ENCODE peak calls at places on chromosomes 11 and 22, in eight cellular contexts. One of them, this sample, is unnamed.
A peak's percentile ranks its signal among the peaks of the same experiment; 100 is the strongest.

GRCh38 chr22:47943729-47944700 is 1181.6 kb downstream of the TBC1D22A start:
- DNase-seq in BJ: no peak
- DNase-seq in IMR-90: no peak
- DNase-seq in adipocyte: no peak
- DNase-seq in naive thymus-derived CD4-positive, alpha-beta T cell: no peak
- DNase-seq in fibroblast of pulmonary artery: no peak
- DNase-seq in AG04449: no peak
- DNase-seq in brain microvascular endothelial cell: no peak
- DNase-seq in this sample: no peak

GRCh38 chr11:110513521-110514450 is 84.0 kb downstream of the FDX1 start:
- DNase-seq in fibroblast of pulmonary artery: peak; percentile 31
- DNase-seq in adipocyte: peak; percentile 71
- DNase-seq in BJ: no peak
- DNase-seq in IMR-90: peak; percentile 10
- DNase-seq in naive thymus-derived CD4-positive, alpha-beta T cell: no peak
- DNase-seq in AG04449: no peak
- DNase-seq in brain microvascular endothelial cell: no peak
- DNase-seq in this sample: no peak

GRCh38 chr11:132587716-132588115 is 944.6 kb downstream of the OPCML start:
- DNase-seq in IMR-90: no peak
- DNase-seq in adipocyte: no peak
- DNase-seq in brain microvascular endothelial cell: no peak
- DNase-seq in BJ: no peak
- DNase-seq in AG04449: no peak
- DNase-seq in fibroblast of pulmonary artery: no peak
- DNase-seq in naive thymus-derived CD4-positive, alpha-beta T cell: no peak
- DNase-seq in this sample: no peak

GRCh38 chr22:19514831-19515565 is 9.2 kb downstream of the CLDN5 start:
- DNase-seq in BJ: no peak
- DNase-seq in AG04449: no peak
- DNase-seq in brain microvascular endothelial cell: peak; percentile 46
- DNase-seq in adipocyte: no peak
- DNase-seq in fibroblast of pulmonary artery: peak; percentile 5
- DNase-seq in naive thymus-derived CD4-positive, alpha-beta T cell: no peak
- DNase-seq in IMR-90: peak; percentile 31
- DNase-seq in this sample: no peak

GRCh38 chr22:30423296-30423958 is 2.1 kb upstream of the MTFP1 start:
- DNase-seq in fibroblast of pulmonary artery: no peak
- DNase-seq in IMR-90: no peak
- DNase-seq in AG04449: no peak
- DNase-seq in adipocyte: no peak
- DNase-seq in naive thymus-derived CD4-positive, alpha-beta T cell: no peak
- DNase-seq in brain microvascular endothelial cell: no peak
- DNase-seq in BJ: no peak
- DNase-seq in this sample: no peak

GRCh38 chr11:68121067-68121899 is at the start of gene CHKA:
- DNase-seq in fibroblast of pulmonary artery: peak; percentile 90
- DNase-seq in IMR-90: peak; percentile 82
- DNase-seq in BJ: peak; percentile 22
- DNase-seq in naive thymus-derived CD4-positive, alpha-beta T cell: peak; percentile 82
- DNase-seq in AG04449: no peak
- DNase-seq in brain microvascular endothelial cell: peak; percentile 68
- DNase-seq in adipocyte: peak; percentile 97
- DNase-seq in this sample: peak; percentile 43

GRCh38 chr11:65496304-65497140 is 2.3 kb upstream of the MALAT1 start:
- DNase-seq in adipocyte: peak; percentile 81
- DNase-seq in BJ: no peak
- DNase-seq in IMR-90: peak; percentile 48
- DNase-seq in fibroblast of pulmonary artery: peak; percentile 57
- DNase-seq in brain microvascular endothelial cell: peak; percentile 22
- DNase-seq in naive thymus-derived CD4-positive, alpha-beta T cell: no peak
- DNase-seq in AG04449: no peak
- DNase-seq in this sample: no peak

GRCh38 chr11:105933666-105934065 is 88.4 kb downstream of the MSANTD4 start:
- DNase-seq in IMR-90: no peak
- DNase-seq in fibroblast of pulmonary artery: no peak
- DNase-seq in adipocyte: no peak
- DNase-seq in naive thymus-derived CD4-positive, alpha-beta T cell: no peak
- DNase-seq in AG04449: no peak
- DNase-seq in BJ: no peak
- DNase-seq in brain microvascular endothelial cell: no peak
- DNase-seq in this sample: no peak

GRCh38 chr11:124376280-124376679 is 8.0 kb downstream of the OR8B2 start:
- DNase-seq in adipocyte: no peak
- DNase-seq in brain microvascular endothelial cell: no peak
- DNase-seq in AG04449: no peak
- DNase-seq in fibroblast of pulmonary artery: no peak
- DNase-seq in BJ: no peak
- DNase-seq in IMR-90: no peak
- DNase-seq in naive thymus-derived CD4-positive, alpha-beta T cell: no peak
- DNase-seq in this sample: no peak

GRCh38 chr11:93288079-93288478 is 42.5 kb upstream of the DEUP1 start:
- DNase-seq in AG04449: no peak
- DNase-seq in IMR-90: no peak
- DNase-seq in fibroblast of pulmonary artery: no peak
- DNase-seq in BJ: no peak
- DNase-seq in adipocyte: no peak
- DNase-seq in naive thymus-derived CD4-positive, alpha-beta T cell: no peak
- DNase-seq in brain microvascular endothelial cell: no peak
- DNase-seq in this sample: no peak

GRCh38 chr11:70064726-70065317 is 13.3 kb upstream of the ANO1 start:
- DNase-seq in IMR-90: no peak
- DNase-seq in fibroblast of pulmonary artery: no peak
- DNase-seq in AG04449: no peak
- DNase-seq in BJ: no peak
- DNase-seq in naive thymus-derived CD4-positive, alpha-beta T cell: no peak
- DNase-seq in adipocyte: no peak
- DNase-seq in brain microvascular endothelial cell: no peak
- DNase-seq in this sample: no peak

GRCh38 chr22:41367680-41368542 is 13.8 kb upstream of the TEF start:
- DNase-seq in brain microvascular endothelial cell: no peak
- DNase-seq in naive thymus-derived CD4-positive, alpha-beta T cell: no peak
- DNase-seq in AG04449: no peak
- DNase-seq in IMR-90: peak; percentile 22
- DNase-seq in BJ: peak; percentile 31
- DNase-seq in fibroblast of pulmonary artery: peak; percentile 47
- DNase-seq in adipocyte: peak; percentile 40
- DNase-seq in this sample: no peak

GRCh38 chr22:41364955-41365354 is 16.8 kb upstream of the TEF start:
- DNase-seq in IMR-90: no peak
- DNase-seq in fibroblast of pulmonary artery: no peak
- DNase-seq in brain microvascular endothelial cell: no peak
- DNase-seq in naive thymus-derived CD4-positive, alpha-beta T cell: no peak
- DNase-seq in BJ: no peak
- DNase-seq in adipocyte: no peak
- DNase-seq in AG04449: no peak
- DNase-seq in this sample: no peak

GRCh38 chr22:41365425-41365824 is 16.3 kb upstream of the TEF start:
- DNase-seq in IMR-90: no peak
- DNase-seq in brain microvascular endothelial cell: no peak
- DNase-seq in naive thymus-derived CD4-positive, alpha-beta T cell: no peak
- DNase-seq in fibroblast of pulmonary artery: no peak
- DNase-seq in adipocyte: no peak
- DNase-seq in AG04449: no peak
- DNase-seq in BJ: no peak
- DNase-seq in this sample: no peak

GRCh38 chr22:41367039-41367679 is 14.6 kb upstream of the TEF start:
- DNase-seq in AG04449: peak; percentile 56
- DNase-seq in IMR-90: peak; percentile 96
- DNase-seq in brain microvascular endothelial cell: peak; percentile 92
- DNase-seq in adipocyte: peak; percentile 94
- DNase-seq in BJ: peak; percentile 71
- DNase-seq in naive thymus-derived CD4-positive, alpha-beta T cell: peak; percentile 16
- DNase-seq in fibroblast of pulmonary artery: peak; percentile 98
- DNase-seq in this sample: peak; percentile 80

GRCh38 chr22:41366323-41367014 is 15.3 kb upstream of the TEF start:
- DNase-seq in naive thymus-derived CD4-positive, alpha-beta T cell: no peak
- DNase-seq in BJ: no peak
- DNase-seq in AG04449: no peak
- DNase-seq in fibroblast of pulmonary artery: no peak
- DNase-seq in adipocyte: no peak
- DNase-seq in IMR-90: no peak
- DNase-seq in brain microvascular endothelial cell: no peak
- DNase-seq in this sample: no peak
- H3K4me3 ChIP-seq in naive thymus-derived CD4-positive, alpha-beta T cell: no peak overlapping the region
- H3K4me3 ChIP-seq in BJ: no peak overlapping the region
- H3K4me3 ChIP-seq in AG04449: peak overlapping the region; percentile 18
- H3K4me3 ChIP-seq in fibroblast of pulmonary artery: no peak overlapping the region
- H3K4me3 ChIP-seq in adipocyte: peak overlapping the region; percentile 18
- H3K4me3 ChIP-seq in IMR-90: no peak overlapping the region
- H3K4me3 ChIP-seq in brain microvascular endothelial cell: no peak overlapping the region
- H3K4me3 ChIP-seq in this sample: no peak overlapping the region

GRCh38 chr11:47176328-47177228 is at the start of gene ARFGAP2:
- DNase-seq in adipocyte: peak; percentile 99
- DNase-seq in AG04449: peak; percentile 62
- DNase-seq in IMR-90: peak; percentile 94
- DNase-seq in naive thymus-derived CD4-positive, alpha-beta T cell: peak; percentile 96
- DNase-seq in brain microvascular endothelial cell: peak; percentile 93
- DNase-seq in fibroblast of pulmonary artery: peak; percentile 96
- DNase-seq in BJ: peak; percentile 76
- DNase-seq in this sample: peak; percentile 82

GRCh38 chr11:47178305-47178704 is 1.6 kb upstream of the ARFGAP2 start:
- DNase-seq in adipocyte: no peak
- DNase-seq in brain microvascular endothelial cell: no peak
- DNase-seq in fibroblast of pulmonary artery: no peak
- DNase-seq in naive thymus-derived CD4-positive, alpha-beta T cell: no peak
- DNase-seq in BJ: no peak
- DNase-seq in AG04449: no peak
- DNase-seq in IMR-90: no peak
- DNase-seq in this sample: no peak

GRCh38 chr11:47177229-47177845 is 658 bp upstream of the ARFGAP2 start:
- DNase-seq in IMR-90: peak; percentile 74
- DNase-seq in naive thymus-derived CD4-positive, alpha-beta T cell: peak; percentile 82
- DNase-seq in adipocyte: peak; percentile 89
- DNase-seq in BJ: no peak
- DNase-seq in fibroblast of pulmonary artery: peak; percentile 83
- DNase-seq in AG04449: no peak
- DNase-seq in brain microvascular endothelial cell: peak; percentile 72
- DNase-seq in this sample: no peak

GRCh38 chr11:47178737-47179654 is 2.3 kb upstream of the ARFGAP2 start:
- DNase-seq in IMR-90: no peak
- DNase-seq in adipocyte: no peak
- DNase-seq in AG04449: no peak
- DNase-seq in BJ: no peak
- DNase-seq in fibroblast of pulmonary artery: no peak
- DNase-seq in brain microvascular endothelial cell: no peak
- DNase-seq in naive thymus-derived CD4-positive, alpha-beta T cell: no peak
- DNase-seq in this sample: no peak

DNA sequence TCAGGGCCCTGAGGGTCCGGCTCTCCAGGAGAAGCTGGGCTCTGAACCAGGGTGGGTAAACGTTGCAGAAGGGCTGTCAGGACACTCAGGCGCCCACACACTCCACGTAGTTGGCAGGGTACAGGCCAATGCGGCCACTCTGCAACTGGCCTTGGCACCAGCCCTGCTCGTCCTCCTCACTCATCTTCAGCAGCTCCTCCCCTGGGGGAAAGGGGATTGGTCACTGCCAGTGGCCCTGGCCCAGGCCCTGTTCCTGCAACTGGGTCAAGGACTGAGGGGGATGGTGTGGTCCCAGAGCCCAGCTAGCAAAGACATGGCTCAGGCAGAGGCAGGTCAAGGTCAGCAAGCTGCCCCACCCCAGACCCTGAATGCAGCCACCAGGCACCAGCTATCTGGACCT is 1.2 kb upstream of the ARFGAP2 start:
- DNase-seq in AG04449: no peak
- DNase-seq in adipocyte: no peak
- DNase-seq in BJ: no peak
- DNase-seq in naive thymus-derived CD4-positive, alpha-beta T cell: no peak
- DNase-seq in fibroblast of pulmonary artery: no peak
- DNase-seq in brain microvascular endothelial cell: no peak
- DNase-seq in IMR-90: no peak
- DNase-seq in this sample: no peak
- H3K4me3 ChIP-seq in AG04449: no peak overlapping the region
- H3K4me3 ChIP-seq in adipocyte: peak overlapping the region; percentile 87
- H3K4me3 ChIP-seq in BJ: no peak overlapping the region
- H3K4me3 ChIP-seq in naive thymus-derived CD4-positive, alpha-beta T cell: peak overlapping the region; percentile 93
- H3K4me3 ChIP-seq in fibroblast of pulmonary artery: no peak overlapping the region
- H3K4me3 ChIP-seq in brain microvascular endothelial cell: no peak overlapping the region
- H3K4me3 ChIP-seq in IMR-90: no peak overlapping the region
- H3K4me3 ChIP-seq in this sample: no peak overlapping the region

DNA sequence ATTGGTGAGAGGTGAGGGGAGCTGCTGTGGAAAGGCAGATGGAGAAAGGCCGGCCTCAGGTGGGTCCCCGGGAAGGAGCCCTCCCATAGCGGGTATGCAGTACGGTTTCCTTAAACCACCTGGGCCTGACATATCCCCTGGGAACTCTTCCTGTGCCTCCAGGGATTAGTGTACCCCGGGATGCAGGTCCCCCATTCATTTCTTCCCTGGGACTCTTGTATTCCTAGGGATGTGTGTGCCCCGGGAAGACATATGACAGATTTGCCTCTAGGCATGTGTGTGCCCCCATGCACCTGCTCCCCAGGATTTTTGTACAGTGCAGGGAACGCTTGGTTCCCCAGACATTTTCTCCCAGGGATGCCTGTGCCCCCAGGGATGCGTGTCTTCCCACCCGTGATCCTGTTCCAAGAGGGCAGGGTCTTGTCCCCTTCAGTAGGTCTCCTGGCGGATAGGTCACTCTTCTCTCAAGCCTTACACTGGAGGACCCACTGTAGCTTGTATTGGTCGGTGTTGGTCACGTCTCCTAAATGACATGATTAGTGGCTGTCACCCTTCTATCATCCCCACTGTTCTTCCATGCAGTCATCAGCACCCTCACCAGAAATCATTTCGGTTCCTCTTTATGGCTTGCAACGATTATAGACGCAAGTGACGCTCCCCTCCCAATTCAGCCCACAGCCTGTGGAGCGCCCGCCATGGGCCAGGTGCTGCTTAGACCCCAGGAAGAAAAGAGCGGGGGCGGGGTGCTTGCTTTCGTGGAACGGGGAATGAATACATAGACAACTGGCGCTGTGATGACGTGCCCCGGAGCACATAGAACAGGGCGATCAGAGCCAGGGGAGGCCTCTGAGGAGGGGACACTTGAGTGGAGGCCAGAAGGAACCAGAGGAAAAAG is 1.3 kb downstream of the PARVB start:
- DNase-seq in brain microvascular endothelial cell: no peak
- DNase-seq in AG04449: no peak
- DNase-seq in IMR-90: no peak
- DNase-seq in fibroblast of pulmonary artery: no peak
- DNase-seq in naive thymus-derived CD4-positive, alpha-beta T cell: no peak
- DNase-seq in adipocyte: no peak
- DNase-seq in BJ: no peak
- DNase-seq in this sample: no peak
- H3K4me3 ChIP-seq in brain microvascular endothelial cell: peak overlapping the region; percentile 60
- H3K4me3 ChIP-seq in AG04449: peak overlapping the region; percentile 68
- H3K4me3 ChIP-seq in IMR-90: no peak overlapping the region
- H3K4me3 ChIP-seq in fibroblast of pulmonary artery: peak overlapping the region; percentile 54
- H3K4me3 ChIP-seq in naive thymus-derived CD4-positive, alpha-beta T cell: no peak overlapping the region
- H3K4me3 ChIP-seq in adipocyte: peak overlapping the region; percentile 83
- H3K4me3 ChIP-seq in BJ: peak overlapping the region; percentile 60
- H3K4me3 ChIP-seq in this sample: no peak overlapping the region

DNA sequence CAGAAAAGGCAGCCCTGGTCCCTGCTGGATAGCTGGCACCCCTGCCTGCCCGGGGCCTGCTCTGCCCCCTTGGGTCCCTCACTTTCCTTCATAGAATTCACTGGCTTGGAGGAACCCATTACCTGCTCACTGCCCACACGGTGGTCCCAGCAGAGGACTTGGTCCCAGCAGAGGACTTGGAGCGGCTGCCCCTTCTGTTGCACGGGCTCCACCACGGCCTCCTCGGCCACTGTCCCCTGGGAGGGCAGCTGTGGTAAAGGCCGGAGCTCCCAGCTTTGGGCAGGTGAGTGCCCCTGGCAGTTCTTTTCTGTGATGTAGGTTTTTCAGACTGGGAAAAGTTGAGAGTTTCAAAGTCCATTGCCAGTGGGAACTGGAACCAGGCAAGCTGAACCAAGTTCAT is 25.9 kb downstream of the BRSK2 start:
- DNase-seq in fibroblast of pulmonary artery: no peak
- DNase-seq in brain microvascular endothelial cell: no peak
- DNase-seq in adipocyte: no peak
- DNase-seq in naive thymus-derived CD4-positive, alpha-beta T cell: no peak
- DNase-seq in AG04449: no peak
- DNase-seq in BJ: no peak
- DNase-seq in IMR-90: no peak
- DNase-seq in this sample: no peak
- H3K4me3 ChIP-seq in fibroblast of pulmonary artery: no peak overlapping the region
- H3K4me3 ChIP-seq in brain microvascular endothelial cell: no peak overlapping the region
- H3K4me3 ChIP-seq in adipocyte: no peak overlapping the region
- H3K4me3 ChIP-seq in naive thymus-derived CD4-positive, alpha-beta T cell: no peak overlapping the region
- H3K4me3 ChIP-seq in AG04449: no peak overlapping the region
- H3K4me3 ChIP-seq in BJ: no peak overlapping the region
- H3K4me3 ChIP-seq in IMR-90: no peak overlapping the region
- H3K4me3 ChIP-seq in this sample: no peak overlapping the region